ENCODE peak calls at places on chromosome 19, in eight cellular contexts. One of them, this sample, is unnamed.

GRCh38 chr19:51094696-51095279 is 12.1 kb upstream of the KLK14 start:
- DNase-seq in GM12865: peak
- DNase-seq in astrocyte of the spinal cord: no peak
- DNase-seq in cardiac muscle cell: peak
- DNase-seq in fibroblast of pulmonary artery: peak
- DNase-seq in GM23248: peak
- DNase-seq in ovary: peak
- DNase-seq in IMR-90: no peak
- DNase-seq in this sample: peak

GRCh38 chr19:35207391-35207871 is 21.1 kb downstream of the FAM187B start:
- DNase-seq in GM12865: no peak
- DNase-seq in astrocyte of the spinal cord: no peak
- DNase-seq in cardiac muscle cell: no peak
- DNase-seq in fibroblast of pulmonary artery: no peak
- DNase-seq in GM23248: no peak
- DNase-seq in ovary: no peak
- DNase-seq in IMR-90: no peak
- DNase-seq in this sample: no peak

GRCh38 chr19:4534836-4535658 is at the start of gene PLIN5:
- DNase-seq in GM12865: peak
- DNase-seq in astrocyte of the spinal cord: peak
- DNase-seq in cardiac muscle cell: peak
- DNase-seq in fibroblast of pulmonary artery: peak
- DNase-seq in GM23248: peak
- DNase-seq in ovary: peak
- DNase-seq in IMR-90: peak
- DNase-seq in this sample: peak

GRCh38 chr19:43774103-43774939 is 6.5 kb downstream of the KCNN4 start:
- DNase-seq in GM12865: no peak
- DNase-seq in astrocyte of the spinal cord: no peak
- DNase-seq in cardiac muscle cell: peak
- DNase-seq in fibroblast of pulmonary artery: peak
- DNase-seq in GM23248: peak
- DNase-seq in ovary: peak
- DNase-seq in IMR-90: peak
- DNase-seq in this sample: peak

GRCh38 chr19:36051637-36052036 is 2.4 kb downstream of the THAP8 start:
- DNase-seq in GM12865: no peak
- DNase-seq in astrocyte of the spinal cord: no peak
- DNase-seq in cardiac muscle cell: no peak
- DNase-seq in fibroblast of pulmonary artery: no peak
- DNase-seq in GM23248: no peak
- DNase-seq in ovary: no peak
- DNase-seq in IMR-90: no peak
- DNase-seq in this sample: no peak

GRCh38 chr19:19204181-19204580 is 967 bp upstream of the NR2C2AP start:
- DNase-seq in GM12865: no peak
- DNase-seq in astrocyte of the spinal cord: no peak
- DNase-seq in cardiac muscle cell: no peak
- DNase-seq in fibroblast of pulmonary artery: no peak
- DNase-seq in GM23248: no peak
- DNase-seq in ovary: no peak
- DNase-seq in IMR-90: no peak
- DNase-seq in this sample: no peak

GRCh38 chr19:32519023-32519422 is 62.0 kb upstream of the PDCD5 start:
- DNase-seq in GM12865: peak
- DNase-seq in astrocyte of the spinal cord: no peak
- DNase-seq in cardiac muscle cell: no peak
- DNase-seq in fibroblast of pulmonary artery: peak
- DNase-seq in GM23248: no peak
- DNase-seq in ovary: no peak
- DNase-seq in IMR-90: no peak
- DNase-seq in this sample: no peak

GRCh38 chr19:34555447-34555846 is 73.9 kb downstream of the WTIP start:
- DNase-seq in GM12865: peak
- DNase-seq in astrocyte of the spinal cord: no peak
- DNase-seq in cardiac muscle cell: no peak
- DNase-seq in fibroblast of pulmonary artery: peak
- DNase-seq in GM23248: peak
- DNase-seq in ovary: no peak
- DNase-seq in IMR-90: no peak
- DNase-seq in this sample: no peak

GRCh38 chr19:13557756-13558398 is 51.6 kb upstream of the CACNA1A start:
- DNase-seq in GM12865: peak
- DNase-seq in astrocyte of the spinal cord: no peak
- DNase-seq in cardiac muscle cell: no peak
- DNase-seq in fibroblast of pulmonary artery: no peak
- DNase-seq in GM23248: peak
- DNase-seq in ovary: no peak
- DNase-seq in IMR-90: no peak
- DNase-seq in this sample: no peak

GRCh38 chr19:53057904-53058579 is 13.5 kb downstream of the ERVV-2 start:
- DNase-seq in GM12865: no peak
- DNase-seq in astrocyte of the spinal cord: no peak
- DNase-seq in cardiac muscle cell: peak
- DNase-seq in fibroblast of pulmonary artery: no peak
- DNase-seq in GM23248: peak
- DNase-seq in ovary: no peak
- DNase-seq in IMR-90: no peak
- DNase-seq in this sample: peak

GRCh38 chr19:2922987-2923386 is 21.8 kb downstream of the ZNF77 start:
- DNase-seq in GM12865: no peak
- DNase-seq in astrocyte of the spinal cord: no peak
- DNase-seq in cardiac muscle cell: no peak
- DNase-seq in fibroblast of pulmonary artery: peak
- DNase-seq in GM23248: no peak
- DNase-seq in ovary: no peak
- DNase-seq in IMR-90: peak
- DNase-seq in this sample: no peak
- H3K4me3 ChIP-seq in GM12865: no peak
- H3K4me3 ChIP-seq in astrocyte of the spinal cord: no peak
- H3K4me3 ChIP-seq in cardiac muscle cell: no peak
- H3K4me3 ChIP-seq in fibroblast of pulmonary artery: no peak
- H3K4me3 ChIP-seq in GM23248: no peak
- H3K4me3 ChIP-seq in ovary: no peak
- H3K4me3 ChIP-seq in IMR-90: no peak
- H3K4me3 ChIP-seq in this sample: no peak

GRCh38 chr19:38473201-38473600 is 39.7 kb downstream of the RYR1 start:
- DNase-seq in GM12865: no peak
- DNase-seq in astrocyte of the spinal cord: no peak
- DNase-seq in cardiac muscle cell: no peak
- DNase-seq in fibroblast of pulmonary artery: no peak
- DNase-seq in GM23248: no peak
- DNase-seq in ovary: no peak
- DNase-seq in IMR-90: no peak
- DNase-seq in this sample: no peak
- H3K4me3 ChIP-seq in GM12865: no peak
- H3K4me3 ChIP-seq in astrocyte of the spinal cord: no peak
- H3K4me3 ChIP-seq in cardiac muscle cell: no peak
- H3K4me3 ChIP-seq in fibroblast of pulmonary artery: no peak
- H3K4me3 ChIP-seq in GM23248: no peak
- H3K4me3 ChIP-seq in ovary: no peak
- H3K4me3 ChIP-seq in IMR-90: no peak
- H3K4me3 ChIP-seq in this sample: no peak

GRCh38 chr19:589693-590395 is at the start of gene HCN2:
- DNase-seq in GM12865: no peak
- DNase-seq in astrocyte of the spinal cord: no peak
- DNase-seq in cardiac muscle cell: peak
- DNase-seq in fibroblast of pulmonary artery: no peak
- DNase-seq in GM23248: peak
- DNase-seq in ovary: no peak
- DNase-seq in IMR-90: no peak
- DNase-seq in this sample: no peak
- H3K4me3 ChIP-seq in GM12865: no peak
- H3K4me3 ChIP-seq in astrocyte of the spinal cord: peak
- H3K4me3 ChIP-seq in cardiac muscle cell: peak
- H3K4me3 ChIP-seq in fibroblast of pulmonary artery: no peak
- H3K4me3 ChIP-seq in GM23248: peak
- H3K4me3 ChIP-seq in ovary: no peak
- H3K4me3 ChIP-seq in IMR-90: peak
- H3K4me3 ChIP-seq in this sample: peak

DNA sequence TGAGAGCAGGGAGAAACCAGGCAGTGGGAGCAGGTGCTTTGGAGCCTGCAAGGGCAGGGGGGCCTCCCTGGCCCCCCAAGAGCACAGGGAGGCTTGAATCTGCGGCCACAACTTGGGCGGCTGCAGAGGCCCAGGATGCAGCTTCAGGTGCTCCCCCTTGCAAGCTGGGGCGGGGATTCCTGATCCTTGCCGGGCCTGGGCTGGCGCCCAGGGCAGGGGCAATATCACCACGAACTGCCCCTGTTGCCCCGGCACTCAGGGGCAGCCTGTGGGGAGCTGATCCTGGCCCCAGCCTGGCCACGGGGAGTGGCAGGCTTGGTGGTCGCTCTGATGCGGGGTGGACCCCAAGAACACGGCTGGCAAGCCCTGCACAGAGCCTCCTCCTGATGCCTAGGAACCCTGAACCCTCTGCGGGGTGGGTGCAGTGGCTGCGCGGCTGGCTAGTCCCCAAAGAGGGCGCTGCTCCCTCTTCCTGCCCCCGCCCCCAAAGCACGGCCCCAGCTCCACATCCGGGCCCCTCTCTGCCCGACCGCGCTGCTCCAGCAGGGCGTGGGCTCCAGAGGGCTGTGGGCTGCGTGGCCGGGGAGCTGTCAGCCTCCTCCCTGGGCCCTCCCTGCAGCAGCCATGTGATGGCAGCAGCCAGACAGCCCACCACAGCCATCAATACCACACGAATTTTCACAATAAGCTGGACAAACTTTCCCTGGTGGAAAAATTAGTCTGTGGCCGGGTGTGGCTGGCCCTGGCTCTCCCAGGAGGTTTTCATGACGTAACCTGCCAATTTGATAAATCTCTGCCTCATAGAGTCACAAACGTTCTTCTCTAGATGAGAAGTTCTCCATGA is 21.0 kb downstream of the TNFSF9 start:
- DNase-seq in GM12865: peak
- DNase-seq in astrocyte of the spinal cord: no peak
- DNase-seq in cardiac muscle cell: peak
- DNase-seq in fibroblast of pulmonary artery: no peak
- DNase-seq in GM23248: peak
- DNase-seq in ovary: no peak
- DNase-seq in IMR-90: no peak
- DNase-seq in this sample: peak
- H3K4me3 ChIP-seq in GM12865: no peak
- H3K4me3 ChIP-seq in astrocyte of the spinal cord: no peak
- H3K4me3 ChIP-seq in cardiac muscle cell: no peak
- H3K4me3 ChIP-seq in fibroblast of pulmonary artery: no peak
- H3K4me3 ChIP-seq in GM23248: no peak
- H3K4me3 ChIP-seq in ovary: no peak
- H3K4me3 ChIP-seq in IMR-90: no peak
- H3K4me3 ChIP-seq in this sample: no peak

GRCh38 chr19:48750351-48750750 is 2.1 kb downstream of the FUT1 start:
- DNase-seq in GM12865: no peak
- DNase-seq in astrocyte of the spinal cord: no peak
- DNase-seq in cardiac muscle cell: no peak
- DNase-seq in fibroblast of pulmonary artery: no peak
- DNase-seq in GM23248: no peak
- DNase-seq in ovary: no peak
- DNase-seq in IMR-90: no peak
- DNase-seq in this sample: no peak

GRCh38 chr19:48751835-48752510 is 468 bp downstream of the FUT1 start:
- DNase-seq in GM12865: no peak
- DNase-seq in astrocyte of the spinal cord: no peak
- DNase-seq in cardiac muscle cell: no peak
- DNase-seq in fibroblast of pulmonary artery: no peak
- DNase-seq in GM23248: no peak
- DNase-seq in ovary: no peak
- DNase-seq in IMR-90: no peak
- DNase-seq in this sample: no peak

GRCh38 chr19:48754950-48755645 is at the start of gene FGF21:
- DNase-seq in GM12865: no peak
- DNase-seq in astrocyte of the spinal cord: no peak
- DNase-seq in cardiac muscle cell: no peak
- DNase-seq in fibroblast of pulmonary artery: no peak
- DNase-seq in GM23248: no peak
- DNase-seq in ovary: no peak
- DNase-seq in IMR-90: no peak
- DNase-seq in this sample: no peak

GRCh38 chr19:48750771-48751504 is 1.5 kb downstream of the FUT1 start:
- DNase-seq in GM12865: no peak
- DNase-seq in astrocyte of the spinal cord: no peak
- DNase-seq in cardiac muscle cell: no peak
- DNase-seq in fibroblast of pulmonary artery: no peak
- DNase-seq in GM23248: no peak
- DNase-seq in ovary: no peak
- DNase-seq in IMR-90: no peak
- DNase-seq in this sample: no peak

GRCh38 chr19:48752511-48753365 is at the start of gene FUT1:
- DNase-seq in GM12865: peak
- DNase-seq in astrocyte of the spinal cord: no peak
- DNase-seq in cardiac muscle cell: peak
- DNase-seq in fibroblast of pulmonary artery: no peak
- DNase-seq in GM23248: peak
- DNase-seq in ovary: no peak
- DNase-seq in IMR-90: no peak
- DNase-seq in this sample: peak
- H3K4me3 ChIP-seq in GM12865: no peak
- H3K4me3 ChIP-seq in astrocyte of the spinal cord: peak
- H3K4me3 ChIP-seq in cardiac muscle cell: peak
- H3K4me3 ChIP-seq in fibroblast of pulmonary artery: peak
- H3K4me3 ChIP-seq in GM23248: peak
- H3K4me3 ChIP-seq in ovary: peak
- H3K4me3 ChIP-seq in IMR-90: peak
- H3K4me3 ChIP-seq in this sample: peak

GRCh38 chr19:7914598-7915045 is at the start of gene TGFBR3L:
- DNase-seq in GM12865: no peak
- DNase-seq in astrocyte of the spinal cord: no peak
- DNase-seq in cardiac muscle cell: no peak
- DNase-seq in fibroblast of pulmonary artery: no peak
- DNase-seq in GM23248: no peak
- DNase-seq in ovary: peak
- DNase-seq in IMR-90: no peak
- DNase-seq in this sample: peak
- H3K4me3 ChIP-seq in GM12865: no peak
- H3K4me3 ChIP-seq in astrocyte of the spinal cord: no peak
- H3K4me3 ChIP-seq in cardiac muscle cell: no peak
- H3K4me3 ChIP-seq in fibroblast of pulmonary artery: no peak
- H3K4me3 ChIP-seq in GM23248: peak
- H3K4me3 ChIP-seq in ovary: no peak
- H3K4me3 ChIP-seq in IMR-90: no peak
- H3K4me3 ChIP-seq in this sample: no peak